ENCODE peak calls at places on chromosomes 1 and 21, in seven cellular contexts. X is fibroblast of mammary gland, M is T-cell, W is cortex of kidney, Q is GM06990, D is T-helper 1 cell, C is immature natural killer cell. Y is an unnamed sample.

GRCh38 chr1:54973205-54973921 is 7.1 kb upstream of the TMEM61 start:
- DNase-seq in W (no peak), M (no peak), D (no peak), X (peak; percentile 47), C (no peak), Q (no peak), Y (no peak)

GRCh38 chr1:225113265-225113664 is 183.8 kb downstream of the DNAH14 start:
- DNase-seq in X (no peak), M (no peak), Q (no peak), C (no peak), D (no peak), W (no peak), Y (no peak)

GRCh38 chr1:223748773-223749733 is 36.7 kb downstream of the CAPN2 start:
- DNase-seq in W (no peak), C (peak; percentile 72), D (peak; percentile 27), Q (peak; percentile 78), X (peak; percentile 50), M (peak; percentile 61), Y (peak; percentile 47)

GRCh38 chr1:206658264-206658980 is 23.1 kb downstream of the DYRK3 start:
- DNase-seq in D (no peak), M (peak; percentile 33), C (peak; percentile 62), Q (peak; percentile 64), X (no peak), W (no peak), Y (peak; percentile 25)

GRCh38 chr1:243421784-243422183 is 165.9 kb downstream of the SDCCAG8 start:
- DNase-seq in Q (no peak), D (no peak), W (no peak), C (peak; percentile 45), M (peak; percentile 51), X (peak; percentile 71), Y (no peak)

GRCh38 chr1:116165572-116165971 is 54.4 kb downstream of the MAB21L3 start:
- DNase-seq in D (no peak), Q (no peak), C (no peak), M (no peak), W (no peak), X (peak; percentile 22), Y (no peak)

GRCh38 chr1:72284398-72285073 is 2.2 kb upstream of the NEGR1 start:
- DNase-seq in Q (peak; percentile 3), X (peak; percentile 95), C (peak; percentile 17), W (no peak), M (peak; percentile 23), D (no peak), Y (no peak)

GRCh38 chr1:53367503-53368313 is 39.8 kb upstream of the LRP8 start:
- DNase-seq in M (peak; percentile 36), X (no peak), D (no peak), Q (peak; percentile 55), C (peak; percentile 12), W (no peak), Y (no peak)

GRCh38 chr1:202692959-202693555 is 17.2 kb downstream of the SYT2 start:
- DNase-seq in D (no peak), X (peak; percentile 67), M (peak; percentile 38), C (peak; percentile 63), W (no peak), Q (no peak), Y (peak; percentile 28)

GRCh38 chr1:67610450-67610849 is 74.6 kb upstream of the GADD45A start:
- DNase-seq in C (no peak), M (no peak), X (no peak), W (no peak), Q (no peak), D (no peak), Y (no peak)

GRCh38 chr1:92968138-92969032 is 7.1 kb upstream of the DIPK1A start:
- DNase-seq in C (peak; percentile 39), M (no peak), Q (no peak), D (no peak), X (no peak), W (no peak), Y (no peak)

GRCh38 chr1:33455537-33456301 is 16.7 kb upstream of the ZSCAN20 start:
- DNase-seq in X (peak; percentile 93), W (no peak), C (peak; percentile 31), M (no peak), Q (peak; percentile 62), D (no peak), Y (no peak)

GRCh38 chr1:227729881-227730629 is 5.0 kb downstream of the JMJD4 start:
- DNase-seq in M (no peak), W (no peak), C (peak; percentile 22), D (no peak), X (peak; percentile 74), Q (no peak), Y (no peak)

GRCh38 chr1:23118407-23118806 is 50.2 kb downstream of the LUZP1 start:
- DNase-seq in X (no peak), M (no peak), D (no peak), W (no peak), C (no peak), Q (no peak), Y (no peak)

GRCh38 chr1:145720556-145720877 is 1.2 kb downstream of the CD160 start:
- DNase-seq in M (no peak), W (no peak), X (peak; percentile 84), Q (no peak), C (no peak), D (no peak), Y (no peak)

GRCh38 chr1:60271041-60271440 is 197.5 kb upstream of the C1orf87 start:
- DNase-seq in W (no peak), D (no peak), Q (no peak), M (no peak), C (no peak), X (no peak), Y (no peak)

GRCh38 chr21:45286671-45287437 is 841 bp downstream of the POFUT2 start:
- DNase-seq in M (no peak), C (no peak), W (no peak), X (no peak), Q (no peak), D (no peak), Y (no peak)

GRCh38 chr1:111516008-111516535 is 12.6 kb upstream of the ADORA3 start:
- DNase-seq in C (peak; percentile 47), X (peak; percentile 73), W (no peak), D (no peak), M (peak; percentile 64), Q (peak; percentile 79), Y (peak; percentile 9)

GRCh38 chr1:105533996-105534395 is 1522.5 kb upstream of the PRMT6 start:
- DNase-seq in D (no peak), Q (no peak), C (no peak), X (no peak), M (no peak), W (no peak), Y (no peak)

GRCh38 chr1:2098301-2098698 is 48.1 kb downstream of the PRKCZ start:
- DNase-seq in W (no peak), M (no peak), Q (no peak), C (no peak), X (no peak), D (no peak), Y (no peak)

GRCh38 chr1:53771648-53772047 is 32.7 kb upstream of the GLIS1 start:
- DNase-seq in D (no peak), C (no peak), M (no peak), W (no peak), X (peak; percentile 88), Q (no peak), Y (no peak)

GRCh38 chr1:179298952-179299351 is 5.4 kb downstream of the SOAT1 start:
- DNase-seq in C (peak; percentile 57), X (no peak), Q (no peak), M (peak; percentile 68), W (no peak), D (no peak), Y (peak; percentile 12)

GRCh38 chr1:14571810-14572767 is 26.4 kb upstream of the KAZN start:
- DNase-seq in X (peak; percentile 23), Q (peak; percentile 12), W (no peak), D (no peak), C (no peak), M (no peak), Y (no peak)

GRCh38 chr1:107879338-107879737 is 85.6 kb downstream of the VAV3 start:
- DNase-seq in D (no peak), W (no peak), C (no peak), X (no peak), M (no peak), Q (no peak), Y (no peak)

GRCh38 chr1:229087339-229087738 is 183.6 kb upstream of the RAB4A start:
- DNase-seq in X (no peak), M (no peak), C (no peak), Q (no peak), D (no peak), W (no peak), Y (no peak)

GRCh38 chr21:33133912-33134311 is 64.0 kb downstream of the OLIG1 start:
- DNase-seq in Q (no peak), D (no peak), X (no peak), W (no peak), C (no peak), M (no peak), Y (no peak)

GRCh38 chr1:7220007-7220406 is 434.8 kb downstream of the CAMTA1 start:
- DNase-seq in D (no peak), M (no peak), C (no peak), Q (no peak), X (peak; percentile 20), W (no peak), Y (no peak)

Y was measured in effector CD8-positive, alpha-beta T cell.